ENCODE peak calls at places on chromosomes 5 and 9, in four cellular contexts. B, H, F and D are unnamed samples.

GRCh38 chr5:178509491-178510057 is 80.6 kb downstream of the COL23A1 start:
- DNase-seq in B (no peak), H (no peak), F (no peak), D (no peak)

GRCh38 chr5:110321117-110321516 is 405.4 kb downstream of the TMEM232 start:
- DNase-seq in B (no peak), H (peak; percentile 36), F (no peak), D (peak; percentile 5)

GRCh38 chr5:69010443-69010842 is 83.4 kb upstream of the SLC30A5 start:
- DNase-seq in B (no peak), H (no peak), F (no peak), D (no peak)

GRCh38 chr9:26789959-26790358 is 102.6 kb downstream of the CAAP1 start:
- DNase-seq in B (no peak), H (no peak), F (peak; percentile 1), D (no peak)

GRCh38 chr9:27154923-27155322 is 45.9 kb downstream of the TEK start:
- DNase-seq in B (peak; percentile 24), H (peak; percentile 93), F (peak; percentile 95), D (peak; percentile 27)

GRCh38 chr5:19855031-19855430 is 133.0 kb downstream of the CDH18 start:
- DNase-seq in B (no peak), H (no peak), F (peak; percentile 51), D (no peak)

GRCh38 chr5:132681476-132681831 is 7.7 kb downstream of the IL4 start:
- DNase-seq in B (no peak), H (no peak), F (no peak), D (no peak)

GRCh38 chr9:120098584-120098983 is 481.4 kb downstream of the CDK5RAP2 start:
- DNase-seq in B (no peak), H (no peak), F (no peak), D (no peak)

GRCh38 chr9:83596899-83597504 is 25.9 kb upstream of the IDNK start:
- DNase-seq in B (peak; percentile 70), H (peak; percentile 21), F (no peak), D (peak; percentile 15)

GRCh38 chr5:178477224-178478201 is 112.7 kb downstream of the COL23A1 start:
- DNase-seq in B (no peak), H (peak; percentile 30), F (no peak), D (peak; percentile 8)

DNA sequence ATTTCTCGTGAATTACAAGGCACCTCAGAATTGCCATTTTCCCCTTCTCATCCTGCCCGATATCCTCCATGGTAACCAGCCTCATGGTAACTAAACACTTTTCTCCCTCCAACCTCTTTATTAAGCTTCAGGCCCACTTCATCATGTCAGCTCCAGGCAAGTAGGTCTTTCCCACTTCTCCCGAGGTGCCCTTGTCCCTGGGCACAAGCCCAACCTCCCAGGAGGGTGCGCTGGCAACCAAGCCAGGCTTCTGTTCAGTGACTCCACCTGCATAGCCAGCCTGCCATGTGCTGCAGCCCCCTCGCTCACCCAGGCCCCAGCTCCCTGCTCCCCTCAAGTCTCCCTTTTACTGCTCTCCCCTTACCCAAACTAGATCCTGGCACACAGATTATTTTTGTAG is 47.4 kb upstream of the AFAP1L1 start:
- DNase-seq in B (no peak), H (no peak), F (no peak), D (no peak)
- H3K4me1 ChIP-seq in B (no peaks in the 10 kb centered on the region), H (peaks cover 2% of the 10 kb centered on the region), F (peaks cover 35% of the 10 kb centered on the region), D (no peaks in the 10 kb centered on the region)

GRCh38 chr9:137432687-137433348 is 8.3 kb downstream of the ENTPD8 start:
- DNase-seq in B (no peak), H (no peak), F (no peak), D (no peak)
- H2AK5ac ChIP-seq in B (no peak overlapping the region), H (no peak overlapping the region), F (no peak overlapping the region), D (no peak overlapping the region)

GRCh38 chr5:96753017-96753397 is 54.7 kb downstream of the ERAP1 start:
- DNase-seq in B (no peak), H (no peak), F (no peak), D (no peak)
- H3K4me1 ChIP-seq in B (no peaks in the 10 kb centered on the region), H (peaks cover 5% of the 10 kb centered on the region), F (peaks cover 1% of the 10 kb centered on the region), D (no peaks in the 10 kb centered on the region)

GRCh38 chr9:133915534-133916158 is 76.5 kb downstream of the VAV2 start:
- DNase-seq in B (no peak), H (no peak), F (no peak), D (no peak)

GRCh38 chr9:133916159-133916541 is 76.0 kb downstream of the VAV2 start:
- DNase-seq in B (no peak), H (no peak), F (no peak), D (no peak)

GRCh38 chr9:133913571-133914369 is 78.4 kb downstream of the VAV2 start:
- DNase-seq in B (no peak), H (no peak), F (no peak), D (no peak)

GRCh38 chr9:133917407-133917806 is 74.7 kb downstream of the VAV2 start:
- DNase-seq in B (no peak), H (peak; percentile 28), F (no peak), D (no peak)

DNA sequence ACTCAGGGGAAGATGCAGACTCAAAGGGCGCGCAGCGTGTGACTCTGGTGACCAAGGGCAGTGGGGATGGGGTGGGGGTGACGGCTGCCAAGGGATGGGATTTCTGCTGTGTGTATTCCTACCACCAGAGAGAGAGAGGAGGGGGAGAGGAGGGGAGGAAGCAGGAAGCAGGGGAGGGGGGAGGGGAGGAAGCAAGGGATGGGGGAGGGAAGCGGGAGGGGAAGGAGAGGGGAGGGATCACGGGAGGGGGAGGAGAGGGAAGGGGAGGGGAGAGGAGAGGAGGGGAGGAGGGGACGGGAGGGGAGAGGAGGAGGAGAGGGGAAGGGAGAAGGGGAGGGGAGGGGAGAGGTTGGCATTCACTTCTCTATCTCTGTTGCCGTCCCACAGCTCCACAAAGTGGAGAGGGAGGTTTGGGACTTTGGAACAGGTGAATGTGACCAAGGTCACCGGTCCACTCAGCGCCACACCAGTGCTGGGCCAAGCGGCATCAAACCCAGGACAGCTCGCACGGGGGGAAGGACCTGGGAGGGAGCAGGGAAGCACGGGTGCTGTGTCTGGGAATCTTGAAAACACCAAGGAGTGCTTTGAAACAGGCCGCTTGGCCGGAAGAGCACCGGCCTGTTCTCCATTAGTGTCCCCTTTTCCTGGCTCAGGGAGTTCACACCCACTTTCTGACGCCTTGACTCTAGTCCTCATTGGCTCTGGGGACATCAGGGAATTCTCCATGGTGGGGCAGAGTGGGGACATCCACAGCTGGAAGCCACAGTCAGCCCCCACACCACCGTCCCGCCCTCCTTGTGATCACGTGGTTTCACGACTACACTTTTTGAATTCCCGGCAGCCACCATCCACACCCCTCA is 77.4 kb downstream of the VAV2 start:
- DNase-seq in B (peak; percentile 78), H (no peak), F (no peak), D (no peak)
- H2AK5ac ChIP-seq in B (no peak overlapping the region), H (no peak overlapping the region), F (no peak overlapping the region), D (no peak overlapping the region)

DNA sequence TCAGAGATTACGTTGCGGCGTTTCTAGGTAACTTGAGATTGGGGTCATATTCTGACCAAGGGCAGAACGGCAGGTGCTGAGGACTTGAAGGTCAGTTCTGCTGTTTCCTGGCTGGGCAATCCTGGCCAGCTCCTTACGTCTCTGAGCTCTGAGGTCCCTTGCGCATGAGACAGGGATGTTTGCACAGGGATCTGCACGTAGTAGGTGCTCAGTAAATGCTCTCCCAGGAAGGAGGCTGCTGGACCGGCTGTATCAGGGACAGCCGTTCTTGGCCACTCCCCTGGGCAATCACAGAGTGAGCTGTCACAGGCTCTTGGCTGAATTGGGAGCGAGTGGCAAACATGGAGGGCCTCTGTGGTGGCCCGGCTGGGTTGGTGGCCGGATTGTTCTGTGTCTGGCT is 8.3 kb downstream of the NCS1 start:
- DNase-seq in B (no peak), H (no peak), F (no peak), D (no peak)
- H3K4me1 ChIP-seq in B (peaks cover 4% of the 10 kb centered on the region), H (peaks cover 42% of the 10 kb centered on the region), F (peaks cover 18% of the 10 kb centered on the region), D (peaks cover 9% of the 10 kb centered on the region)

GRCh38 chr5:1111727-1112289 is at the start of gene SLC12A7:
- DNase-seq in B (peak; percentile 56), H (no peak), F (no peak), D (no peak)

GRCh38 chr5:1110930-1111726 is 735 bp downstream of the SLC12A7 start:
- DNase-seq in B (peak; percentile 29), H (no peak), F (no peak), D (no peak)

GRCh38 chr5:1109542-1110259 is 2.2 kb downstream of the SLC12A7 start:
- DNase-seq in B (no peak), H (no peak), F (no peak), D (no peak)

GRCh38 chr5:1108865-1109174 is 3.0 kb downstream of the SLC12A7 start:
- DNase-seq in B (no peak), H (no peak), F (no peak), D (peak; percentile 6)

GRCh38 chr5:1110260-1110929 is 1.5 kb downstream of the SLC12A7 start:
- DNase-seq in B (no peak), H (no peak), F (no peak), D (no peak)
- H2AK5ac ChIP-seq in B (no peak overlapping the region), H (no peak overlapping the region), F (peak overlapping the region; percentile 24), D (no peak overlapping the region)

DNA sequence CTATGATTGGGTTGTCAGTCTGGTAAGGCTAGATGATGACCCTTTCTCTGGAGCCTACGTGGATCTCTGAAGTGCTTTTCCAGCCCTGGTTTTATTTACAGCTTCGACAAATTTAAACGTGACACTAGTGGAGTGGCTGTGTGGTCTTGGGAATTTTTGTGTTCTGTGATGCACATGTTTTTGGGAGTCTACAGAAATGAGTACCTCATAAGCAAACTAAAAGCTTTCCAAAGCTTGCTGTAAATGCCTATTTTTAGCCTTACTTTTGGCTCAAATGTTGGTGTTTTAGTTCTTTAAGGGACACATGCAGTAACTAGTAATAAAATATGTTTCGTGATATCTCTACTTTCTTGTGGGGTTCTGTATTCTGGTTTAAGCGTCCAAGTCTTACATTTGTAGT is 3.3 kb downstream of the LARP1 start:
- DNase-seq in B (no peak), H (peak; percentile 46), F (peak; percentile 16), D (no peak)
- H3K4me1 ChIP-seq in B (peaks cover 26% of the 10 kb centered on the region), H (peaks cover 12% of the 10 kb centered on the region), F (peaks cover 23% of the 10 kb centered on the region), D (peaks cover 23% of the 10 kb centered on the region)

GRCh38 chr5:1799110-1799601 is 481 bp downstream of the MRPL36 start:
- DNase-seq in B (peak; percentile 36), H (peak; percentile 40), F (peak; percentile 19), D (no peak)
- H2AK5ac ChIP-seq in B (no peak overlapping the region), H (no peak overlapping the region), F (peak overlapping the region; percentile 96), D (no peak overlapping the region)

GRCh38 chr9:104869801-104870200 is 58.2 kb downstream of the ABCA1 start:
- DNase-seq in B (no peak), H (peak; percentile 59), F (peak; percentile 26), D (no peak)

GRCh38 chr9:104872959-104873850 is 54.8 kb downstream of the ABCA1 start:
- DNase-seq in B (peak; percentile 73), H (peak; percentile 99), F (peak; percentile 97), D (peak; percentile 51)

GRCh38 chr9:104875320-104875719 is 52.6 kb downstream of the ABCA1 start:
- DNase-seq in B (no peak), H (no peak), F (no peak), D (no peak)

GRCh38 chr9:104868687-104869404 is 59.1 kb downstream of the ABCA1 start:
- DNase-seq in B (peak; percentile 92), H (peak; percentile 93), F (peak; percentile 91), D (no peak)

DNA sequence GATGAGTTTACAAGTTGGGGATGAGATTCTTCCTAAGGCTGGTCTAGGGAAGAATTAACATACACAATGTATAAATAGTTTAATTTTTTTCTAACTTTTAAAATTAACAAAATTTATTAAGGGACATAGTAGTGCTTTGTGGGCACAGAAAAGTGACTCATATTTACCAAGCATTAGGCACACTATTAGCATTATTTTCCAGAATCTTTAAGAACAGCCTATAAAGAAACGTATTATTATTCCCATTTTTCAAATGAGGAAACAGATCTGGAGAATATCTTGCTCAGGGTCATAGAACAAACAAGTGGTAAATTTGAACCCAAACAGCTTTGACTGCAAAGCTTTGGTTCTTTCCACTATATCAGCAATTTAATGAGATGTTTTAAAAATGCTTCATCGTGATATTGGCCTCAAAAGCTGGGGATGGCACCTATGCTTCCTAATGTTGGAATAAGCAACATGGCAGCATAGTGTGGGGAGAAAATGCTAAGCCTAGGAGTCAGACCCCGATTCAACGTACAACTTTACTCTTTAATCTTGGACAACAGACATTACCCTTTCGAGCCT is 55.9 kb downstream of the ABCA1 start:
- DNase-seq in B (no peak), H (peak; percentile 28), F (no peak), D (no peak)
- H3K4me1 ChIP-seq in B (peaks cover 2% of the 10 kb centered on the region), H (peaks cover 15% of the 10 kb centered on the region), F (peaks cover 29% of the 10 kb centered on the region), D (peaks cover 19% of the 10 kb centered on the region)